ENCODE peak calls at places on chromosomes 13 and 19, in seven cellular contexts. Z is body of pancreas, H is left ventricle myocardium inferior, U is A549, V is epithelial cell of esophagus, A is mammary epithelial cell, J is tibial nerve. B is an unnamed sample.

GRCh38 chr19:2462635-2463421 is 6.1 kb upstream of the LMNB2 start:
- DNase-seq in Z (peak), H (peak), U (no peak), V (peak), A (peak), J (peak), B (peak)

GRCh38 chr19:58123354-58123753 is 25.3 kb upstream of the ZSCAN18 start:
- DNase-seq in Z (no peak), H (no peak), U (no peak), V (no peak), A (no peak), J (no peak), B (no peak)

GRCh38 chr13:49218493-49219051 is 1.6 kb upstream of the MLNR start:
- DNase-seq in Z (no peak), H (no peak), U (no peak), V (peak), A (no peak), J (no peak), B (no peak)

GRCh38 chr19:54707932-54708331 is 16.3 kb upstream of the KIR3DL3 start:
- DNase-seq in Z (no peak), H (no peak), U (no peak), V (no peak), A (no peak), J (no peak), B (no peak)

GRCh38 chr19:35673121-35673804 is 6.9 kb downstream of the UPK1A start:
- DNase-seq in Z (peak), H (peak), U (peak), V (peak), A (peak), J (no peak), B (peak)

GRCh38 chr19:6970478-6970877 is 50.8 kb downstream of the MBD3L2B start:
- DNase-seq in Z (peak), H (no peak), U (no peak), V (no peak), A (no peak), J (no peak), B (no peak)

GRCh38 chr19:58317481-58318072 is 9.2 kb upstream of the ZSCAN22 start:
- DNase-seq in Z (no peak), H (no peak), U (no peak), V (peak), A (no peak), J (no peak), B (peak)

GRCh38 chr19:46881092-46881491 is 20.3 kb downstream of the ARHGAP35 start:
- DNase-seq in Z (no peak), H (no peak), U (no peak), V (no peak), A (no peak), J (no peak), B (no peak)

GRCh38 chr13:51425410-51426042 is 27.3 kb downstream of the INTS6 start:
- DNase-seq in Z (no peak), H (no peak), U (no peak), V (peak), A (no peak), J (no peak), B (no peak)

GRCh38 chr19:54248016-54248601 is 5.5 kb upstream of the LILRA6 start:
- DNase-seq in Z (peak), H (no peak), U (no peak), V (no peak), A (no peak), J (peak), B (no peak)

GRCh38 chr13:82358284-82358683 is 1524.0 kb downstream of the SLITRK1 start:
- DNase-seq in Z (no peak), H (no peak), U (no peak), V (peak), A (peak), J (no peak), B (no peak)

GRCh38 chr13:82356667-82357066 is 1525.6 kb downstream of the SLITRK1 start:
- DNase-seq in Z (no peak), H (no peak), U (no peak), V (no peak), A (no peak), J (no peak), B (no peak)
- TF ChIP-seq CTCF in Z (no peak), H (no peak), U (no peak), V (peak), A (no peak), J (peak), B (no peak)

GRCh38 chr19:4690362-4690761 is 20.2 kb upstream of the MYDGF start:
- DNase-seq in Z (no peak), H (no peak), U (no peak), V (no peak), A (no peak), J (no peak), B (no peak)
- TF ChIP-seq CTCF in Z (no peak), H (no peak), U (no peak), V (no peak), A (peak), J (no peak), B (no peak)

GRCh38 chr19:18419195-18419698 is at the start of gene SSBP4:
- DNase-seq in Z (peak), H (peak), U (no peak), V (peak), A (peak), J (peak), B (peak)
- TF ChIP-seq CTCF in Z (peak), H (peak), U (peak), V (no peak), A (no peak), J (peak), B (no peak)

DNA sequence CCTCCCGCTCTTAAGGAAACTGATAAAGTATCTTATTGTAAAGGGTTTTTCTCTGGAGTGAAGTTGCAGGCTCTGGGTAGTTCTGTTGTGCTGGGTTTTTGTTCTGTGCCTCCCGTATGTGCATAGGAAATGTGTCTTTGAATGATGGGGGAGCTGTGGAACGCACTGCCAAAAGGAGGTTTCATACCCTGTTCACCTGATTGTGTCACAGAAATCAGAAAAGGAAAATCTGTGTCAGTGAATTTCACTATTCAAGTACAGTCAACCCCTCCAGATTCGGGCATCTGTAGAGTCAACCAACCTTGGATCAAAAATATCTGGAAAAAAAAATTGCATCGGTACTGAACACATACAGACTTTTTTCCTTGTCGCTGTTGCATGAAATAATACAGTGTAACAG is 127.8 kb downstream of the MRPL57 start:
- DNase-seq in Z (no peak), H (no peak), U (no peak), V (no peak), A (no peak), J (no peak), B (no peak)
- TF ChIP-seq CTCF in Z (no peak), H (no peak), U (no peak), V (no peak), A (no peak), J (no peak), B (no peak)

GRCh38 chr13:22961835-22962537 is 218.8 kb upstream of the SGCG start:
- DNase-seq in Z (no peak), H (no peak), U (no peak), V (no peak), A (no peak), J (no peak), B (no peak)
- TF ChIP-seq CTCF in Z (no peak), H (no peak), U (no peak), V (no peak), A (no peak), J (no peak), B (no peak)

GRCh38 chr13:29543230-29544215 is 52.0 kb downstream of the SLC7A1 start:
- DNase-seq in Z (no peak), H (no peak), U (no peak), V (peak), A (peak), J (no peak), B (peak)
- TF ChIP-seq CTCF in Z (no peak), H (no peak), U (no peak), V (no peak), A (no peak), J (no peak), B (no peak)

DNA sequence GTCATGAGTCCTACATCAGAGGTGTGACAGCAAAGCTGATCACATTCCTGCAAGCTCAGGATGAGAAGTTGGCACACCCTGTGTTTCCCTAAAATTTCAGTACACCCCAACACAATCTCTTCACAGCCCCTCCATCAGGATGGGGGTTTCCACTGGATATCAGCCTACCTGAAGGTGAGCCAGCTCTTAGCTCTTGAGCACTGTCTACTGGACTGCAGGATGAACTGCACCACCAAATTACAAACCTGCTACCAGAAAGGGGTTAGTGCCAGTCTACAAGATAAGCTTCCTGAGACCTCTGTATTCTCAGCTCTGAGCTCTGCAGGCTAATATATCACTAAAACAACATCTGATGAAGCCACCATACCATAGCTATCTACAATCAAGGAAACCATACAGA is 1616.2 kb upstream of the SPRY2 start:
- DNase-seq in Z (no peak), H (no peak), U (peak), V (peak), A (no peak), J (no peak), B (no peak)
- TF ChIP-seq CTCF in Z (peak), H (no peak), U (no peak), V (peak), A (peak), J (no peak), B (no peak)

DNA sequence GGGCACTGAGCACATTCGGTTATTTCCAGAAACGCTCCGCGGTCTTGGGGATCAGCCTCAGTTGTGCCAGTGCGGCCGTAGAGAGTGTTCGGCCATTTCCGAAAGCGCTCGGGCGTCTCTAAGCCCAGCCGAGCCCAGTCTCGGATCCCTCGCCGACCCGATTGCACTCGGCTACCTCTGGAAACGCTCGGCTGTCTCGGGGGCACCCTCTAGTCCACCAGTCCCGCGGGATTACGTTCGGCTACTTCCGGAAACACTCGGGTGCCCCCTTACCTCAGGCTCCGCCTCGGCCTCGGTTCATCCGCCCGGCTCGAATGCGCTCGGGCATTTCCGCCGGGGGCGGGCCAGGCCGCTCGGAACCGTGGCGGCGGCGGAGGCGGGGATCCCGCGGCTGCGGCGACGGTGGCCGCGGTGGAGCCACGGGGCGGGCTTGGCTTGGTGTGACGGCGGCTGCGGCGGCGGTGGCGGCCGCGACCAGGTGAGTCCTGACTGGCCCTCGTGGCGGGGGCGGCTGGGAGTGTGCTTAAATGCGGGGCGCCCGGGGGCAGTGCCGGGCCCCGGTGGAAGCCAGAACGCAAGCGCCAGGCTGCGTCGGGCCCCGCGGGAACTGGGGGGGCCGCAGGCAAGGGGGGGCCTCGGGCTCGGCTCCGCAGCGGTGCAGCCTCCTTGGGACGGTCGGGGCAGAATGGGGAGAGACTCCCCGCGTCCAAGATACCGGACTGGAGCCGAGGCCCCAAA is at the start of gene PIK3R2:
- DNase-seq in Z (peak), H (peak), U (peak), V (peak), A (peak), J (peak), B (peak)
- TF ChIP-seq CTCF in Z (no peak), H (no peak), U (peak), V (no peak), A (no peak), J (no peak), B (no peak)

B was measured in Calu3.